ENCODE peak calls at places on chromosomes 11 and 22, in seven cellular contexts. H, Q, Z, C, J, E and U are unnamed samples.
A peak's percentile ranks its signal among the peaks of the same experiment; 100 is the strongest.

GRCh38 chr11:94588366-94588952 is 21.3 kb downstream of the PIWIL4 start:
- DNase-seq in H (no peak), Q (no peak), Z (no peak), C (no peak), J (no peak), E (no peak), U (no peak)

GRCh38 chr11:69911310-69912160 is 92.3 kb upstream of the FGF3 start:
- DNase-seq in H (no peak), Q (peak; percentile 69), Z (no peak), C (no peak), J (peak; percentile 71), E (peak; percentile 60), U (no peak)

GRCh38 chr11:84261707-84262106 is 975.5 kb upstream of the CCDC90B start:
- DNase-seq in H (no peak), Q (no peak), Z (no peak), C (peak; percentile 24), J (no peak), E (no peak), U (peak; percentile 13)

GRCh38 chr11:96242191-96242845 is 100.7 kb downstream of the MAML2 start:
- DNase-seq in H (peak; percentile 21), Q (no peak), Z (no peak), C (peak; percentile 58), J (no peak), E (no peak), U (no peak)

GRCh38 chr11:24828938-24829337 is 332.1 kb downstream of the LUZP2 start:
- DNase-seq in H (no peak), Q (no peak), Z (no peak), C (no peak), J (no peak), E (no peak), U (no peak)

GRCh38 chr22:26474687-26475086 is 8.9 kb downstream of the HPS4 start:
- DNase-seq in H (no peak), Q (no peak), Z (no peak), C (no peak), J (no peak), E (no peak), U (no peak)

GRCh38 chr11:77524539-77524938 is 50.6 kb upstream of the PAK1 start:
- DNase-seq in H (no peak), Q (no peak), Z (no peak), C (no peak), J (no peak), E (no peak), U (no peak)

GRCh38 chr11:78226684-78227680 is 38.3 kb downstream of the USP35 start:
- DNase-seq in H (peak; percentile 26), Q (no peak), Z (no peak), C (no peak), J (no peak), E (no peak), U (no peak)

GRCh38 chr22:45553333-45554039 is 50.8 kb downstream of the FBLN1 start:
- DNase-seq in H (peak; percentile 62), Q (peak; percentile 79), Z (peak; percentile 82), C (peak; percentile 86), J (peak; percentile 90), E (peak; percentile 90), U (peak; percentile 85)

GRCh38 chr11:9144828-9145227 is 53.4 kb upstream of the SCUBE2 start:
- DNase-seq in H (no peak), Q (no peak), Z (no peak), C (no peak), J (no peak), E (no peak), U (no peak)

GRCh38 chr11:93921695-93922468 is 71.5 kb upstream of the VSTM5 start:
- DNase-seq in H (peak; percentile 30), Q (peak; percentile 58), Z (peak; percentile 51), C (peak; percentile 83), J (no peak), E (no peak), U (peak; percentile 72)

GRCh38 chr11:130278151-130278550 is 36.6 kb downstream of the ZBTB44 start:
- DNase-seq in H (no peak), Q (no peak), Z (no peak), C (no peak), J (no peak), E (no peak), U (no peak)

GRCh38 chr11:130282111-130282510 is 32.6 kb downstream of the ZBTB44 start:
- DNase-seq in H (no peak), Q (no peak), Z (no peak), C (no peak), J (no peak), E (no peak), U (no peak)

DNA sequence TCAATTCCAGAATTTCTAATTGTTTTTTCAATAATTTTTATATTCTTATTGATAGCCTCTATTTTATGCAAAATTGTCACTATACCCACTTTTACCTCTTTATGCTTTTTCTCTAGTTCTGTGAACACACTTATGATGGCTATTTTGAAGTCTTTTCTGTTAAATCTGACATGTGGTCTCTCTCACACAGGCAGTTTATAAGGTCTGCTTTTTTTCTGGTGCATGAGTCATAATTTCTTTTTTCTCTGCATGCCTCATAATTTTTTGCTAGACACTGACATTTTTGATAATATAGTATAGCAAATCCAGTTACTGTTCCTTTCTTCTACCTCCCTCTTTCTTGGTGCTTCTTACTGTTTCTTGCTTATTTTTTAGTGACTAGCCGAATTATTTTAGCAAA is 36.0 kb downstream of the ZBTB44 start:
- DNase-seq in H (no peak), Q (no peak), Z (no peak), C (no peak), J (no peak), E (no peak), U (no peak)
- H3K9me3 ChIP-seq in H (peaks cover 12% of the 10 kb centered on the region), Q (no peaks in the 10 kb centered on the region), Z (no peaks in the 10 kb centered on the region), C (no peaks in the 10 kb centered on the region), J (no peaks in the 10 kb centered on the region), E (no peaks in the 10 kb centered on the region), U (no peaks in the 10 kb centered on the region)

GRCh38 chr11:11534981-11535380 is 86.8 kb downstream of the GALNT18 start:
- DNase-seq in H (no peak), Q (peak; percentile 62), Z (no peak), C (no peak), J (no peak), E (no peak), U (peak; percentile 73)

GRCh38 chr11:11537372-11537771 is 84.4 kb downstream of the GALNT18 start:
- DNase-seq in H (no peak), Q (no peak), Z (no peak), C (no peak), J (no peak), E (no peak), U (no peak)

GRCh38 chr11:11536650-11537049 is 85.2 kb downstream of the GALNT18 start:
- DNase-seq in H (no peak), Q (peak; percentile 51), Z (no peak), C (no peak), J (no peak), E (no peak), U (no peak)

GRCh38 chr11:11533751-11534150 is 88.1 kb downstream of the GALNT18 start:
- DNase-seq in H (no peak), Q (no peak), Z (no peak), C (no peak), J (no peak), E (no peak), U (no peak)

DNA sequence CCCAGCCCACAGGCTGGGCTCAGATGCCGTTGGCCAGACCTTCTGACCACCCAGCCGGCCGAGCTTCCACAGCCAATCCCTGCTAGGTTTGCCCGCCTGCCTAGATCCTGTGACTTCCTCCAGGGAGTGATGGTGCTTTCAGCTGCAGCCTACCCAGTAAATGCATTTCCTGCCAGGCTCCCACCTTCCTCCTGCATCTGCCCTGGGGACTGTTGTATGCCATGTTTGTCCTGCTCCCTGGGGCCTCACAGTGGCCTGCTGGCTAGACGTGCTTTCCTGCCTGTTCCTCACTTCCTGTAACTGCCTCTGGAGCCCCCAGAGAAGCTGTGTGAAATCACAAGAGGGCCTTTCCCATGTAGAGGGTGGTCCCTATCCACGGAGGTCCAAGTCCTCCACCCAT is 86.2 kb downstream of the GALNT18 start:
- DNase-seq in H (no peak), Q (no peak), Z (no peak), C (no peak), J (no peak), E (no peak), U (peak; percentile 35)
- H3K4me1 ChIP-seq in H (no peaks in the 10 kb centered on the region), Q (peaks cover 86% of the 10 kb centered on the region), Z (no peaks in the 10 kb centered on the region), C (no peaks in the 10 kb centered on the region), J (peaks cover 27% of the 10 kb centered on the region), E (peaks cover 100% of the 10 kb centered on the region), U (peaks cover 21% of the 10 kb centered on the region)

DNA sequence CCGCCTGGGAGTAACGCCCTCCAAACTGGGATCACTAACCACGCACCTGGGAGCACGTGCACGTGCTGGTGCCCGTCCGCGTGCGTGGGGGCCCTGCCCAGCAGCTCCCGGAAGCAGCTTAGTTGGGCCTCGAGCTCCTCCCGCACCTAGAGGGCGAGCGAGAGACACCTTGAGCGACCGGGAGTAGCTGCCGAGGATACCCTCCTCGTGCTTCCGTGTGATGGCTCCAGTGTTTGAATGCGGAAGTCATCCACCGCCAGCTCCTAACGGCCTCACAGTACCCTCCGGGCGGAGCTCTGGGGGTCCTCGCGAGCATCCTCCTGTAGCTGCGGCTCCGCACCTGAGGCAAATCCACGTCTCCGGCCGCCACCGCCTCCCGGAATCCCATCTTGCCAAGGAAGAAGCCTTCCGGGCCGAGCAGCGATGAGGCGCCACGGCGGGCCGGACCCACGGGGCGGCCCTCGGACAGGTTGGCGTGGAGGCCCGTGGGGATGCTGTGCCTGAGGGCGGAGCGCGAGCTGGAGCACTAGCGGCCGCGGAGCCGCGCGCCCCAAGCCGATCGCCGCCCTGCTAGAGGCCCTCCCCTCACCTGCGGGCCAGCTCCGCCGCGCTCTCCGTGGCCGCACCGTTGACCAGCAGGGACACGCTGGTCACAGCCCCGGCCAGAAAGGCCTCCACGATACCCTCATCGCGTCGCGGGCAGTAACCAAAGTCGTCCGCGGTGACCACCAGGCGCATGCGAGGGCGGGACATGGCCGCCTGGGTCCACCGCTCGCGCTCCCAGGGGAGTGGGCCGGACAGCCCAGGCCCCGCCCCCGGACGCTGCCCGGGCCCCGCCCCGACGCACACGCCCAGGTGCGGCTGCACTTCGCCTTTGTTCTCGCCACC is at the start of gene YDJC:
- DNase-seq in H (peak; percentile 98), Q (peak; percentile 94), Z (peak; percentile 92), C (peak; percentile 94), J (peak; percentile 97), E (peak; percentile 94), U (peak; percentile 88)
- H3K27ac ChIP-seq in H (peak within 1 kb of the TSS; percentile 87), Q (no peak within 1 kb of the TSS), Z (peak within 1 kb of the TSS; percentile 100), C (peak within 1 kb of the TSS; percentile 67), J (peak within 1 kb of the TSS; percentile 45), E (peak within 1 kb of the TSS; percentile 86), U (peak within 1 kb of the TSS; percentile 32)

DNA sequence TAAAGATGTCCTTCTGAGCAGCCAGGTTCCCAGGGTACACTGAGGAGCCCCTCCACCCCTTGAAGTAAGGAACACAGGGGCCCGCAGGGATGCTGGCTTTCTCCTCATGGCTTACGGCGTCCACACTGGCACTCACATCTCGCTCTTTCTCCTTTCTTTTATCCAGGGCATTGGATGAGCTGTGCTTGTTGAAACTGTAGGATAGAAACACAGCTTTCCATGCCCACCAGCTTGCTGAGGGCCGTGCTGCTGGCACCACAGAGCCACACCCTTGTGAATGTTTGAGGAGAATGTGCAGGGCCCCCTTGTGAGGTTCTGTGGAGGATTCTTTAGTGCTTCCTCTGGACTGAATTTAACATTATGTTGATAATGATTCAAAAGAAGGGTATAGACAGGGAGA is 51.7 kb upstream of the B3GAT1 start:
- DNase-seq in H (no peak), Q (no peak), Z (no peak), C (no peak), J (no peak), E (peak; percentile 32), U (no peak)
- H3K9me3 ChIP-seq in H (no peaks in the 10 kb centered on the region), Q (no peaks in the 10 kb centered on the region), Z (no peaks in the 10 kb centered on the region), C (no peaks in the 10 kb centered on the region), J (no peaks in the 10 kb centered on the region), E (no peaks in the 10 kb centered on the region), U (no peaks in the 10 kb centered on the region)

GRCh38 chr11:82960000-82960778 is 58.7 kb downstream of the DDIAS start:
- DNase-seq in H (peak; percentile 81), Q (no peak), Z (no peak), C (no peak), J (no peak), E (no peak), U (no peak)
- H3K4me1 ChIP-seq in H (peaks cover 66% of the 10 kb centered on the region), Q (peaks cover 10% of the 10 kb centered on the region), Z (no peaks in the 10 kb centered on the region), C (no peaks in the 10 kb centered on the region), J (no peaks in the 10 kb centered on the region), E (no peaks in the 10 kb centered on the region), U (peaks cover 9% of the 10 kb centered on the region)